ENCODE peak calls at places on chromosomes 3 and 15, in ten cellular contexts. One of them, this sample, is unnamed.
A peak's percentile ranks its signal among the peaks of the same experiment; 100 is the strongest.

GRCh38 chr3:48034000-48034516 is 17.8 kb upstream of the MAP4 start:
- DNase-seq in iPS DF 6.9: no peak
- DNase-seq in PC-3: peak; percentile 66
- DNase-seq in Panc1: no peak
- DNase-seq in hepatocyte: peak; percentile 8
- DNase-seq in fibroblast of lung: peak; percentile 57
- DNase-seq in dorsolateral prefrontal cortex: no peak
- DNase-seq in neuronal stem cell: no peak
- DNase-seq in endodermal cell: no peak
- DNase-seq in heart left ventricle: no peak
- DNase-seq in this sample: peak; percentile 24

GRCh38 chr15:60782316-60782715 is 303.4 kb upstream of the ICE2 start:
- DNase-seq in endodermal cell: no peak
- DNase-seq in dorsolateral prefrontal cortex: no peak
- DNase-seq in hepatocyte: no peak
- DNase-seq in iPS DF 6.9: no peak
- DNase-seq in PC-3: no peak
- DNase-seq in Panc1: no peak
- DNase-seq in heart left ventricle: no peak
- DNase-seq in neuronal stem cell: no peak
- DNase-seq in fibroblast of lung: peak; percentile 12
- DNase-seq in this sample: no peak

GRCh38 chr15:58980351-58980939 is 7.0 kb upstream of the RNF111 start:
- DNase-seq in neuronal stem cell: no peak
- DNase-seq in hepatocyte: peak; percentile 25
- DNase-seq in heart left ventricle: no peak
- DNase-seq in Panc1: no peak
- DNase-seq in fibroblast of lung: peak; percentile 73
- DNase-seq in dorsolateral prefrontal cortex: no peak
- DNase-seq in PC-3: peak; percentile 51
- DNase-seq in iPS DF 6.9: no peak
- DNase-seq in endodermal cell: no peak
- DNase-seq in this sample: no peak

GRCh38 chr3:132083583-132084372 is 49.0 kb upstream of the CPNE4 start:
- DNase-seq in hepatocyte: no peak
- DNase-seq in endodermal cell: peak; percentile 39
- DNase-seq in Panc1: no peak
- DNase-seq in iPS DF 6.9: no peak
- DNase-seq in heart left ventricle: no peak
- DNase-seq in fibroblast of lung: peak; percentile 13
- DNase-seq in neuronal stem cell: no peak
- DNase-seq in PC-3: peak; percentile 82
- DNase-seq in dorsolateral prefrontal cortex: no peak
- DNase-seq in this sample: peak; percentile 23

GRCh38 chr3:27559835-27560234 is 75.7 kb upstream of the SLC4A7 start:
- DNase-seq in Panc1: no peak
- DNase-seq in neuronal stem cell: no peak
- DNase-seq in hepatocyte: peak; percentile 17
- DNase-seq in iPS DF 6.9: no peak
- DNase-seq in PC-3: no peak
- DNase-seq in endodermal cell: no peak
- DNase-seq in fibroblast of lung: peak; percentile 71
- DNase-seq in dorsolateral prefrontal cortex: no peak
- DNase-seq in heart left ventricle: peak; percentile 61
- DNase-seq in this sample: peak; percentile 9

GRCh38 chr3:29170894-29171582 is 109.8 kb upstream of the RBMS3 start:
- DNase-seq in endodermal cell: no peak
- DNase-seq in fibroblast of lung: no peak
- DNase-seq in hepatocyte: no peak
- DNase-seq in dorsolateral prefrontal cortex: no peak
- DNase-seq in PC-3: no peak
- DNase-seq in iPS DF 6.9: no peak
- DNase-seq in Panc1: no peak
- DNase-seq in heart left ventricle: no peak
- DNase-seq in neuronal stem cell: no peak
- DNase-seq in this sample: no peak

GRCh38 chr15:43800286-43801136 is at the start of gene HYPK:
- DNase-seq in iPS DF 6.9: no peak
- DNase-seq in dorsolateral prefrontal cortex: peak; percentile 94
- DNase-seq in hepatocyte: peak; percentile 95
- DNase-seq in PC-3: peak; percentile 85
- DNase-seq in Panc1: peak; percentile 54
- DNase-seq in neuronal stem cell: peak; percentile 54
- DNase-seq in endodermal cell: peak; percentile 95
- DNase-seq in heart left ventricle: peak; percentile 96
- DNase-seq in fibroblast of lung: peak; percentile 86
- DNase-seq in this sample: peak; percentile 92

GRCh38 chr3:156321934-156322333 is 201.6 kb downstream of the KCNAB1 start:
- DNase-seq in neuronal stem cell: no peak
- DNase-seq in Panc1: no peak
- DNase-seq in dorsolateral prefrontal cortex: no peak
- DNase-seq in fibroblast of lung: no peak
- DNase-seq in hepatocyte: no peak
- DNase-seq in heart left ventricle: no peak
- DNase-seq in endodermal cell: no peak
- DNase-seq in PC-3: no peak
- DNase-seq in iPS DF 6.9: no peak
- DNase-seq in this sample: no peak

GRCh38 chr3:7309707-7310106 is 448.8 kb downstream of the GRM7 start:
- DNase-seq in heart left ventricle: peak; percentile 54
- DNase-seq in fibroblast of lung: peak; percentile 62
- DNase-seq in PC-3: no peak
- DNase-seq in neuronal stem cell: no peak
- DNase-seq in iPS DF 6.9: no peak
- DNase-seq in hepatocyte: peak; percentile 14
- DNase-seq in Panc1: no peak
- DNase-seq in endodermal cell: no peak
- DNase-seq in dorsolateral prefrontal cortex: peak; percentile 25
- DNase-seq in this sample: no peak

GRCh38 chr3:129061077-129061887 is 703 bp downstream of the GP9 start:
- DNase-seq in heart left ventricle: no peak
- DNase-seq in iPS DF 6.9: no peak
- DNase-seq in endodermal cell: peak; percentile 45
- DNase-seq in neuronal stem cell: no peak
- DNase-seq in fibroblast of lung: no peak
- DNase-seq in dorsolateral prefrontal cortex: no peak
- DNase-seq in hepatocyte: no peak
- DNase-seq in PC-3: no peak
- DNase-seq in Panc1: no peak
- DNase-seq in this sample: peak; percentile 45

GRCh38 chr15:90650956-90651689 is 66.0 kb upstream of the BLM start:
- DNase-seq in fibroblast of lung: no peak
- DNase-seq in dorsolateral prefrontal cortex: no peak
- DNase-seq in neuronal stem cell: no peak
- DNase-seq in heart left ventricle: no peak
- DNase-seq in PC-3: no peak
- DNase-seq in endodermal cell: no peak
- DNase-seq in hepatocyte: no peak
- DNase-seq in Panc1: no peak
- DNase-seq in iPS DF 6.9: no peak
- DNase-seq in this sample: no peak

GRCh38 chr3:10729439-10729838 is 86.6 kb upstream of the SLC6A11 start:
- DNase-seq in neuronal stem cell: no peak
- DNase-seq in iPS DF 6.9: no peak
- DNase-seq in hepatocyte: no peak
- DNase-seq in PC-3: no peak
- DNase-seq in dorsolateral prefrontal cortex: no peak
- DNase-seq in heart left ventricle: no peak
- DNase-seq in endodermal cell: peak; percentile 28
- DNase-seq in Panc1: no peak
- DNase-seq in fibroblast of lung: no peak
- DNase-seq in this sample: no peak

GRCh38 chr3:13064469-13064868 is 8.8 kb downstream of the IQSEC1 start:
- DNase-seq in hepatocyte: no peak
- DNase-seq in Panc1: no peak
- DNase-seq in PC-3: no peak
- DNase-seq in neuronal stem cell: no peak
- DNase-seq in iPS DF 6.9: no peak
- DNase-seq in endodermal cell: no peak
- DNase-seq in dorsolateral prefrontal cortex: no peak
- DNase-seq in heart left ventricle: no peak
- DNase-seq in fibroblast of lung: no peak
- DNase-seq in this sample: no peak

GRCh38 chr15:66400351-66400774 is 13.7 kb downstream of the MAP2K1 start:
- DNase-seq in Panc1: no peak
- DNase-seq in fibroblast of lung: no peak
- DNase-seq in iPS DF 6.9: no peak
- DNase-seq in endodermal cell: peak; percentile 8
- DNase-seq in neuronal stem cell: no peak
- DNase-seq in heart left ventricle: no peak
- DNase-seq in hepatocyte: no peak
- DNase-seq in dorsolateral prefrontal cortex: no peak
- DNase-seq in PC-3: peak; percentile 50
- DNase-seq in this sample: no peak
- H3K4me3 ChIP-seq in Panc1: no peak overlapping the region
- H3K4me3 ChIP-seq in fibroblast of lung: no peak overlapping the region
- H3K4me3 ChIP-seq in iPS DF 6.9: no peak overlapping the region
- H3K4me3 ChIP-seq in endodermal cell: no peak overlapping the region
- H3K4me3 ChIP-seq in neuronal stem cell: no peak overlapping the region
- H3K4me3 ChIP-seq in heart left ventricle: no peak overlapping the region
- H3K4me3 ChIP-seq in hepatocyte: no peak overlapping the region
- H3K4me3 ChIP-seq in dorsolateral prefrontal cortex: no peak overlapping the region
- H3K4me3 ChIP-seq in PC-3: no peak overlapping the region
- H3K4me3 ChIP-seq in this sample: no peak overlapping the region

GRCh38 chr3:59879033-59879655 is 829.3 kb upstream of the CFAP20DC start:
- DNase-seq in neuronal stem cell: no peak
- DNase-seq in heart left ventricle: no peak
- DNase-seq in fibroblast of lung: no peak
- DNase-seq in PC-3: no peak
- DNase-seq in iPS DF 6.9: no peak
- DNase-seq in endodermal cell: no peak
- DNase-seq in Panc1: no peak
- DNase-seq in hepatocyte: no peak
- DNase-seq in dorsolateral prefrontal cortex: no peak
- DNase-seq in this sample: no peak
- H3K27me3 ChIP-seq in neuronal stem cell: no peaks in the 10 kb centered on the region
- H3K27me3 ChIP-seq in heart left ventricle: no peaks in the 10 kb centered on the region
- H3K27me3 ChIP-seq in fibroblast of lung: no peaks in the 10 kb centered on the region
- H3K27me3 ChIP-seq in PC-3: no peaks in the 10 kb centered on the region
- H3K27me3 ChIP-seq in iPS DF 6.9: no peaks in the 10 kb centered on the region
- H3K27me3 ChIP-seq in endodermal cell: no peaks in the 10 kb centered on the region
- H3K27me3 ChIP-seq in Panc1: no peaks in the 10 kb centered on the region
- H3K27me3 ChIP-seq in hepatocyte: no peaks in the 10 kb centered on the region
- H3K27me3 ChIP-seq in dorsolateral prefrontal cortex: no peaks in the 10 kb centered on the region
- H3K27me3 ChIP-seq in this sample: no peaks in the 10 kb centered on the region

DNA sequence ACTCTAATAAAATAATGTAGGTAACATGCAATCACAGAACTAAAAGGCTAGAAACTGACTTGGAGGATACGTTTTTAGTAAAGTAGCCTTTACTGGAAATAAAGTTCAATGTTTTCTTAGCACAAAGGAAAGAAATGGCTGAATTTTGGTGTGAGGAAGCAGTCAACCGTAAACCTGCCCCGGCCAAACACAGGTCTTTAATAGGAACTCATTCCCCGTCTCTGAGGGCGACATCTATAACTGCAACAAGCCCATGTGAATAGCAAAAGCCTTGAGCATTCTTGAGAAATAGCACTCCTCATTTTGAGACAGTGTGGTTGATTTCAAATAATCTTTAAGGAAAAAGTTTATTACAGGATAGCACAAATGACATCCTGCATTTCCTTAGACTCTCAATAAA is 12.4 kb downstream of the IL17RD start:
- DNase-seq in fibroblast of lung: no peak
- DNase-seq in Panc1: no peak
- DNase-seq in heart left ventricle: no peak
- DNase-seq in neuronal stem cell: no peak
- DNase-seq in iPS DF 6.9: no peak
- DNase-seq in dorsolateral prefrontal cortex: no peak
- DNase-seq in PC-3: no peak
- DNase-seq in hepatocyte: no peak
- DNase-seq in endodermal cell: no peak
- DNase-seq in this sample: no peak
- H3K4me3 ChIP-seq in fibroblast of lung: no peak overlapping the region
- H3K4me3 ChIP-seq in Panc1: no peak overlapping the region
- H3K4me3 ChIP-seq in heart left ventricle: no peak overlapping the region
- H3K4me3 ChIP-seq in neuronal stem cell: no peak overlapping the region
- H3K4me3 ChIP-seq in iPS DF 6.9: no peak overlapping the region
- H3K4me3 ChIP-seq in dorsolateral prefrontal cortex: peak overlapping the region; percentile 20
- H3K4me3 ChIP-seq in PC-3: no peak overlapping the region
- H3K4me3 ChIP-seq in hepatocyte: no peak overlapping the region
- H3K4me3 ChIP-seq in endodermal cell: no peak overlapping the region
- H3K4me3 ChIP-seq in this sample: no peak overlapping the region

GRCh38 chr3:180909369-180910127 is 2.9 kb upstream of the FXR1 start:
- DNase-seq in PC-3: no peak
- DNase-seq in endodermal cell: no peak
- DNase-seq in fibroblast of lung: no peak
- DNase-seq in hepatocyte: no peak
- DNase-seq in Panc1: no peak
- DNase-seq in dorsolateral prefrontal cortex: no peak
- DNase-seq in iPS DF 6.9: no peak
- DNase-seq in heart left ventricle: no peak
- DNase-seq in neuronal stem cell: no peak
- DNase-seq in this sample: no peak
- H3K27me3 ChIP-seq in PC-3: no peaks in the 10 kb centered on the region
- H3K27me3 ChIP-seq in endodermal cell: no peaks in the 10 kb centered on the region
- H3K27me3 ChIP-seq in fibroblast of lung: no peaks in the 10 kb centered on the region
- H3K27me3 ChIP-seq in hepatocyte: no peaks in the 10 kb centered on the region
- H3K27me3 ChIP-seq in Panc1: no peaks in the 10 kb centered on the region
- H3K27me3 ChIP-seq in dorsolateral prefrontal cortex: no peaks in the 10 kb centered on the region
- H3K27me3 ChIP-seq in iPS DF 6.9: no peaks in the 10 kb centered on the region
- H3K27me3 ChIP-seq in heart left ventricle: no peaks in the 10 kb centered on the region
- H3K27me3 ChIP-seq in neuronal stem cell: no peaks in the 10 kb centered on the region
- H3K27me3 ChIP-seq in this sample: no peaks in the 10 kb centered on the region

DNA sequence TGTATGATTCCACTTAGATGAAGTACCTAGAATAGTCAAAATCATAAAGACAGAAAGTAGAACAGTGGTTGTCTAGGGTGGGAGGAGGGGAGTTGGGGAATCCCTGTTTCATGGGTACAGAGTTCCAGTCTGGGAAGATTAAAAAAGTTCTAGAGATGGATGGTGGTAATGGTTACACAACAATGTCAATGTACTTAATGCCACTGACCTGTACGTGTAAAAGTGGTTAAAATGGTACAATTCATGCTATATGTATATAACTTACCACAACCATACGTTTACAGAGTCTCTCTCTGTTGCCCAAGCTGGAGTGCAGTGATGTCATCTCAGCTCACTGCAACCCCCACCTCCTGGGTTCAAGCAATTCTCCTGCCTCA is 6.5 kb downstream of the SFMBT1 start:
- DNase-seq in PC-3: no peak
- DNase-seq in hepatocyte: no peak
- DNase-seq in endodermal cell: no peak
- DNase-seq in fibroblast of lung: no peak
- DNase-seq in dorsolateral prefrontal cortex: no peak
- DNase-seq in heart left ventricle: no peak
- DNase-seq in neuronal stem cell: no peak
- DNase-seq in Panc1: no peak
- DNase-seq in iPS DF 6.9: no peak
- DNase-seq in this sample: no peak
- H3K4me3 ChIP-seq in PC-3: no peak overlapping the region
- H3K4me3 ChIP-seq in hepatocyte: no peak overlapping the region
- H3K4me3 ChIP-seq in endodermal cell: no peak overlapping the region
- H3K4me3 ChIP-seq in fibroblast of lung: no peak overlapping the region
- H3K4me3 ChIP-seq in dorsolateral prefrontal cortex: no peak overlapping the region
- H3K4me3 ChIP-seq in heart left ventricle: no peak overlapping the region
- H3K4me3 ChIP-seq in neuronal stem cell: no peak overlapping the region
- H3K4me3 ChIP-seq in Panc1: no peak overlapping the region
- H3K4me3 ChIP-seq in iPS DF 6.9: no peak overlapping the region
- H3K4me3 ChIP-seq in this sample: no peak overlapping the region

DNA sequence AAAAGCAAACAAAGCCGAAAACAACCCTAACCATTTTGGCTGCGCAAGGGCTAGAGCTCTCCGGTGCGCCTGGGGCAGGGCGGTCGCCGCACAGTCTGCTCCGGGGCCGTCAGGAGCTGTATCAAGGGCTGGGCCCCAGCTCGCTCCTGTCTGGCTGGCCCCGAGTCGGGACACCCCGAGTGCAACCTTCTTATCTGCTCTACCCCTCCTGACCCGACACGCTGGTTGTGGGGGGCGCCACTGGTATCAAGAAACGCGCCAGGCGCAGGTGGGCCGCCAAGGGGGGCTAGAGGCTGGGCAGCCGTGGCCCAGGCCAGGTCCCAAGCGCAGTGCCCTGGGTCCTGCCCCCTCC is 36.0 kb downstream of the NR2F2 start:
- DNase-seq in hepatocyte: no peak
- DNase-seq in PC-3: no peak
- DNase-seq in neuronal stem cell: no peak
- DNase-seq in Panc1: no peak
- DNase-seq in dorsolateral prefrontal cortex: no peak
- DNase-seq in iPS DF 6.9: no peak
- DNase-seq in heart left ventricle: no peak
- DNase-seq in fibroblast of lung: no peak
- DNase-seq in endodermal cell: peak; percentile 72
- DNase-seq in this sample: peak; percentile 74
- H3K27me3 ChIP-seq in hepatocyte: peaks cover 98% of the 10 kb centered on the region
- H3K27me3 ChIP-seq in PC-3: no peaks in the 10 kb centered on the region
- H3K27me3 ChIP-seq in neuronal stem cell: peaks cover 21% of the 10 kb centered on the region
- H3K27me3 ChIP-seq in Panc1: no peaks in the 10 kb centered on the region
- H3K27me3 ChIP-seq in dorsolateral prefrontal cortex: peaks cover 92% of the 10 kb centered on the region
- H3K27me3 ChIP-seq in iPS DF 6.9: peaks cover 96% of the 10 kb centered on the region
- H3K27me3 ChIP-seq in heart left ventricle: peaks cover 19% of the 10 kb centered on the region
- H3K27me3 ChIP-seq in fibroblast of lung: no peaks in the 10 kb centered on the region
- H3K27me3 ChIP-seq in endodermal cell: peaks cover 100% of the 10 kb centered on the region
- H3K27me3 ChIP-seq in this sample: peaks cover 100% of the 10 kb centered on the region

This sample was measured in H7.